ENCODE peak calls at places on chromosomes 4 and X, in four cellular contexts. U, H, V and Y are unnamed samples.

GRCh38 chrX:51608766-51609165 is 9.9 kb downstream of the CENPVL3 start:
- DNase-seq in U (no peak), H (peak; percentile 15), V (peak; percentile 33), Y (peak; percentile 3)

GRCh38 chr4:3251691-3252479 is 2.9 kb downstream of the MSANTD1 start:
- DNase-seq in U (no peak), H (no peak), V (no peak), Y (no peak)

GRCh38 chr4:4496604-4497372 is 45.1 kb downstream of the STX18 start:
- DNase-seq in U (no peak), H (no peak), V (no peak), Y (peak; percentile 76)

GRCh38 chrX:123665197-123665596 is 67.7 kb downstream of the THOC2 start:
- DNase-seq in U (no peak), H (peak; percentile 21), V (peak; percentile 40), Y (peak; percentile 3)

GRCh38 chrX:95893632-95894031 is 791.0 kb upstream of the DIAPH2 start:
- DNase-seq in U (no peak), H (peak; percentile 16), V (peak; percentile 28), Y (no peak)

GRCh38 chr4:37693450-37694190 is 7.4 kb upstream of the RELL1 start:
- DNase-seq in U (no peak), H (peak; percentile 92), V (peak; percentile 95), Y (peak; percentile 70)

GRCh38 chr4:86218721-86219481 is 141.0 kb downstream of the MAPK10 start:
- DNase-seq in U (no peak), H (peak; percentile 69), V (peak; percentile 75), Y (peak; percentile 62)

GRCh38 chrX:41603591-41603990 is 85.2 kb upstream of the GPR34 start:
- DNase-seq in U (no peak), H (no peak), V (no peak), Y (no peak)

GRCh38 chrX:133856819-133857218 is 128.6 kb downstream of the GPC3 start:
- DNase-seq in U (no peak), H (no peak), V (no peak), Y (no peak)

GRCh38 chr4:128354205-128354821 is 66.7 kb upstream of the PGRMC2 start:
- DNase-seq in U (peak; percentile 17), H (peak; percentile 96), V (peak; percentile 97), Y (peak; percentile 99)

GRCh38 chr4:94678896-94679295 is 78.9 kb upstream of the BMPR1B start:
- DNase-seq in U (no peak), H (peak; percentile 43), V (peak; percentile 57), Y (no peak)

GRCh38 chrX:50988649-50989048 is 78.1 kb downstream of the BMP15 start:
- DNase-seq in U (no peak), H (peak; percentile 12), V (peak; percentile 10), Y (peak; percentile 13)

GRCh38 chr4:119858176-119858575 is 208.5 kb downstream of the MAD2L1 start:
- DNase-seq in U (no peak), H (no peak), V (no peak), Y (no peak)

GRCh38 chr4:3304831-3305609 is 12.2 kb downstream of the RGS12 start:
- DNase-seq in U (no peak), H (peak; percentile 49), V (peak; percentile 57), Y (peak; percentile 39)

GRCh38 chr4:7403001-7403400 is 31.7 kb downstream of the PSAPL1 start:
- DNase-seq in U (no peak), H (peak; percentile 87), V (peak; percentile 87), Y (no peak)

GRCh38 chrX:30504309-30504708 is 73.3 kb downstream of the TASL start:
- DNase-seq in U (no peak), H (peak; percentile 22), V (peak; percentile 20), Y (peak; percentile 48)

GRCh38 chr4:63123441-63123840 is 1285.8 kb downstream of the TECRL start:
- DNase-seq in U (no peak), H (no peak), V (no peak), Y (no peak)

GRCh38 chr4:5814421-5814820 is 78.5 kb downstream of the CRMP1 start:
- DNase-seq in U (no peak), H (no peak), V (no peak), Y (no peak)

GRCh38 chrX:85004255-85004654 is 578 bp downstream of the APOOL start:
- DNase-seq in U (no peak), H (peak; percentile 20), V (peak; percentile 39), Y (peak; percentile 10)

GRCh38 chr4:2958446-2958845 is 4.8 kb downstream of the NOP14 start:
- DNase-seq in U (no peak), H (peak; percentile 80), V (peak; percentile 84), Y (peak; percentile 56)

GRCh38 chrX:55522577-55523254 is 33.1 kb upstream of the USP51 start:
- DNase-seq in U (no peak), H (no peak), V (no peak), Y (no peak)

GRCh38 chr4:30776451-30776850 is 56.3 kb downstream of the PCDH7 start:
- DNase-seq in U (no peak), H (no peak), V (no peak), Y (no peak)

GRCh38 chr4:176902710-176903323 is 110.1 kb upstream of the VEGFC start:
- DNase-seq in U (no peak), H (peak; percentile 94), V (peak; percentile 95), Y (peak; percentile 89)

GRCh38 chr4:141999446-142000143 is 363.2 kb downstream of the IL15 start:
- DNase-seq in U (no peak), H (no peak), V (no peak), Y (no peak)

GRCh38 chr4:142044271-142044670 is 407.9 kb downstream of the IL15 start:
- DNase-seq in U (no peak), H (peak; percentile 36), V (peak; percentile 51), Y (peak; percentile 16)

GRCh38 chr4:39023059-39023458 is 9.2 kb downstream of the TMEM156 start:
- DNase-seq in U (no peak), H (no peak), V (no peak), Y (peak; percentile 40)

GRCh38 chr4:89254847-89255246 is 52.8 kb downstream of the GPRIN3 start:
- DNase-seq in U (peak; percentile 40), H (no peak), V (peak; percentile 3), Y (peak; percentile 23)

GRCh38 chr4:124206779-124207605 is 505.5 kb downstream of the ANKRD50 start:
- DNase-seq in U (no peak), H (peak; percentile 84), V (peak; percentile 83), Y (peak; percentile 68)

GRCh38 chr4:56619160-56619559 is 61.9 kb downstream of the HOPX start:
- DNase-seq in U (no peak), H (peak; percentile 25), V (peak; percentile 48), Y (peak; percentile 32)

GRCh38 chrX:105328773-105329172 is 108.3 kb upstream of the TEX13A start:
- DNase-seq in U (no peak), H (no peak), V (no peak), Y (no peak)

GRCh38 chr4:16706251-16706650 is 192.2 kb downstream of the LDB2 start:
- DNase-seq in U (no peak), H (no peak), V (no peak), Y (no peak)

GRCh38 chrX:40084471-40084870 is 13.3 kb downstream of the BCOR start:
- DNase-seq in U (no peak), H (no peak), V (no peak), Y (no peak)
- H3K4me3 ChIP-seq in U (no peak overlapping the region), H (no peak overlapping the region), V (no peak overlapping the region), Y (no peak overlapping the region)

GRCh38 chr4:73127839-73128448 is 58.4 kb upstream of the COX18 start:
- DNase-seq in U (no peak), H (no peak), V (peak; percentile 12), Y (peak; percentile 19)
- TF ChIP-seq CTCF in U (no peak), H (no peak), V (peak; percentile 41), Y (peak; percentile 44)

GRCh38 chr4:147734496-147734895 is 2.6 kb downstream of the ARHGAP10 start:
- DNase-seq in U (no peak), H (no peak), V (no peak), Y (no peak)
- H3K4me3 ChIP-seq in U (peak overlapping the region; percentile 69), H (no peak overlapping the region), V (peak overlapping the region; percentile 94), Y (peak overlapping the region; percentile 87)

GRCh38 chr4:896216-896615 is 35.9 kb downstream of the GAK start:
- DNase-seq in U (no peak), H (no peak), V (no peak), Y (no peak)
- TF ChIP-seq CTCF in U (no peak), H (no peak), V (no peak), Y (no peak)

GRCh38 chrX:122572461-122572860 is 611.6 kb upstream of the GRIA3 start:
- DNase-seq in U (no peak), H (peak; percentile 57), V (peak; percentile 67), Y (no peak)
- H3K4me3 ChIP-seq in U (no peak overlapping the region), H (no peak overlapping the region), V (no peak overlapping the region), Y (no peak overlapping the region)

DNA sequence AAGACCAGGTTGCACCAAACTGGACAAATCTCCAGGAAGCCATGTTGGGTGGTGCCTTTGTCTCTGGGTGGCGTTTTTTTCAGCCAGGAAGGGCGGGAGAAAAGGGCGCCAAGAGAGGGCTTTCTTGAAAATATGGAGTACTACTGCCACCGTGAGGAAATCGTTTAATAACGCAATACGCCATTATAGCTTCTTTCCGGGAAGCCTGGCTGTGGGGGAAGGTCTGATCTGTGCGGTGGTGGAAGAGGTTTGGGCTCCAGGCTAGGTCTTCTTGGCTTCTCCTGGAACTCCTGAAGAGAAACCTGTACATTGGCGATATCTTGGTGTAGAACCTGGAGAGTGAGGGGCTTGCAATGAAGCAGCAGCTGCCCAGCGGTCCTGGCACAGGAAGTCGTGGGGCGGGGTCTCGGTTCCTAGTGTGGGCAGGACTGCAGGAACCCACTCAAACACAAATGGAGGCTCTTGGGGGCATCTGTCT is 202.7 kb downstream of the OR13H1 start:
- DNase-seq in U (peak; percentile 89), H (peak; percentile 57), V (peak; percentile 67), Y (peak; percentile 93)
- TF ChIP-seq CTCF in U (peak; percentile 35), H (no peak), V (no peak), Y (peak; percentile 48)

GRCh38 chr4:25088342-25088952 is 57.7 kb upstream of the LGI2 start:
- DNase-seq in U (no peak), H (peak; percentile 24), V (peak; percentile 40), Y (no peak)
- H3K4me3 ChIP-seq in U (peak overlapping the region; percentile 4), H (peak overlapping the region; percentile 31), V (peak overlapping the region; percentile 46), Y (peak overlapping the region; percentile 10)